ENCODE peak calls at places on chromosomes 13 and 19, in four cellular contexts. One of them, this sample, is unnamed.

GRCh38 chr13:67408823-67409222 is 178.7 kb upstream of the PCDH9 start:
- DNase-seq in ascending aorta: no peak
- DNase-seq in cardiac fibroblast: peak
- DNase-seq in kidney epithelial cell: no peak
- DNase-seq in this sample: peak

GRCh38 chr13:19158526-19158925 is 23.1 kb downstream of the TUBA3C start:
- DNase-seq in ascending aorta: no peak
- DNase-seq in cardiac fibroblast: no peak
- DNase-seq in kidney epithelial cell: no peak
- DNase-seq in this sample: no peak

GRCh38 chr19:57103573-57104277 is 16.1 kb upstream of the USP29 start:
- DNase-seq in ascending aorta: no peak
- DNase-seq in cardiac fibroblast: peak
- DNase-seq in kidney epithelial cell: no peak
- DNase-seq in this sample: no peak

GRCh38 chr19:43809762-43810696 is 7.8 kb upstream of the LYPD5 start:
- DNase-seq in ascending aorta: no peak
- DNase-seq in cardiac fibroblast: peak
- DNase-seq in kidney epithelial cell: no peak
- DNase-seq in this sample: no peak

GRCh38 chr13:43663474-43664090 is 123.2 kb downstream of the ENOX1 start:
- DNase-seq in ascending aorta: no peak
- DNase-seq in cardiac fibroblast: peak
- DNase-seq in kidney epithelial cell: no peak
- DNase-seq in this sample: no peak

GRCh38 chr19:3670796-3671679 is 29.2 kb downstream of the PIP5K1C start:
- DNase-seq in ascending aorta: peak
- DNase-seq in cardiac fibroblast: peak
- DNase-seq in kidney epithelial cell: no peak
- DNase-seq in this sample: no peak

GRCh38 chr19:46574533-46574932 is 26.6 kb upstream of the CALM3 start:
- DNase-seq in ascending aorta: no peak
- DNase-seq in cardiac fibroblast: no peak
- DNase-seq in kidney epithelial cell: no peak
- DNase-seq in this sample: no peak

GRCh38 chr13:41780736-41781708 is 179.9 kb downstream of the VWA8 start:
- DNase-seq in ascending aorta: no peak
- DNase-seq in cardiac fibroblast: peak
- DNase-seq in kidney epithelial cell: no peak
- DNase-seq in this sample: peak

GRCh38 chr13:51453308-51453958 is 597 bp upstream of the INTS6 start:
- DNase-seq in ascending aorta: no peak
- DNase-seq in cardiac fibroblast: no peak
- DNase-seq in kidney epithelial cell: no peak
- DNase-seq in this sample: peak

GRCh38 chr19:31674503-31675186 is 325.4 kb upstream of the TSHZ3 start:
- DNase-seq in ascending aorta: no peak
- DNase-seq in cardiac fibroblast: peak
- DNase-seq in kidney epithelial cell: peak
- DNase-seq in this sample: no peak

GRCh38 chr13:29513002-29513980 is 82.2 kb downstream of the SLC7A1 start:
- DNase-seq in ascending aorta: no peak
- DNase-seq in cardiac fibroblast: no peak
- DNase-seq in kidney epithelial cell: no peak
- DNase-seq in this sample: no peak

GRCh38 chr13:24127116-24127631 is 33.3 kb upstream of the SPATA13 start:
- DNase-seq in ascending aorta: no peak
- DNase-seq in cardiac fibroblast: no peak
- DNase-seq in kidney epithelial cell: no peak
- DNase-seq in this sample: no peak

GRCh38 chr19:14073925-14074838 is 1.6 kb downstream of the MISP3 start:
- DNase-seq in ascending aorta: no peak
- DNase-seq in cardiac fibroblast: no peak
- DNase-seq in kidney epithelial cell: no peak
- DNase-seq in this sample: no peak

GRCh38 chr19:18204394-18205179 is 745 bp upstream of the RAB3A start:
- DNase-seq in ascending aorta: no peak
- DNase-seq in cardiac fibroblast: no peak
- DNase-seq in kidney epithelial cell: no peak
- DNase-seq in this sample: no peak

GRCh38 chr19:18205180-18205915 is 1.5 kb upstream of the RAB3A start:
- DNase-seq in ascending aorta: peak
- DNase-seq in cardiac fibroblast: peak
- DNase-seq in kidney epithelial cell: no peak
- DNase-seq in this sample: no peak

GRCh38 chr19:18202759-18203407 is 959 bp downstream of the RAB3A start:
- DNase-seq in ascending aorta: no peak
- DNase-seq in cardiac fibroblast: peak
- DNase-seq in kidney epithelial cell: no peak
- DNase-seq in this sample: no peak

GRCh38 chr19:18203863-18204393 is at the start of gene RAB3A:
- DNase-seq in ascending aorta: peak
- DNase-seq in cardiac fibroblast: peak
- DNase-seq in kidney epithelial cell: peak
- DNase-seq in this sample: peak

DNA sequence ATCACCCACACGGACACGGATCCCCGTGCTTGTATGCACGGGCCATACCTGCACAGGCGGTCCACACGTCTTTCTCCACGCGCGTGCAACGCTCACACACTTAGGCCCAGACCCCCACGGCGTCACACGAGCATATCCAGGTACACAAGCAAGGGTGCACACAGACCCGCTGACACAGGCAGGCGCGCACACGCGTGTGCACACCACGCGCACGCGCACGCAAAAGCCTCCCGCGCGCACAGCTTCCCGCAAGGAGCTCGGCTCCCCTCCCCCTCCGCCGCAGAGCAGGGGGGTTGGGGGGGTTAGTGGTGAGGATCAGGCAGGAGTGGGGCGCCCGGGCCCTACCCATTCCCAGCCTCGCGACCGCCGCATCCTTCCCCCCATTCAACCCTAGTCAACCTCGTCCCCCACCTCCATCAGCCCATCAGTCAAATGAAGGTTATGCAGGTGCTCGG is 407 bp downstream of the RAB3A start:
- DNase-seq in ascending aorta: no peak
- DNase-seq in cardiac fibroblast: peak
- DNase-seq in kidney epithelial cell: no peak
- DNase-seq in this sample: no peak
- TF ChIP-seq CTCF in ascending aorta: no peak
- TF ChIP-seq CTCF in cardiac fibroblast: no peak
- TF ChIP-seq CTCF in kidney epithelial cell: no peak
- TF ChIP-seq CTCF in this sample: no peak

GRCh38 chr19:9309139-9309973 is at the start of gene ZNF699:
- DNase-seq in ascending aorta: peak
- DNase-seq in cardiac fibroblast: peak
- DNase-seq in kidney epithelial cell: peak
- DNase-seq in this sample: peak
- H3K4me3 ChIP-seq in ascending aorta: peak
- H3K4me3 ChIP-seq in cardiac fibroblast: peak
- H3K4me3 ChIP-seq in kidney epithelial cell: peak
- H3K4me3 ChIP-seq in this sample: peak

GRCh38 chr13:102566513-102566912 is 30.3 kb upstream of the TPP2 start:
- DNase-seq in ascending aorta: no peak
- DNase-seq in cardiac fibroblast: no peak
- DNase-seq in kidney epithelial cell: no peak
- DNase-seq in this sample: no peak

GRCh38 chr13:102569488-102569887 is 27.3 kb upstream of the TPP2 start:
- DNase-seq in ascending aorta: no peak
- DNase-seq in cardiac fibroblast: peak
- DNase-seq in kidney epithelial cell: no peak
- DNase-seq in this sample: no peak

GRCh38 chr13:102567857-102568256 is 28.9 kb upstream of the TPP2 start:
- DNase-seq in ascending aorta: no peak
- DNase-seq in cardiac fibroblast: no peak
- DNase-seq in kidney epithelial cell: no peak
- DNase-seq in this sample: no peak

GRCh38 chr13:102571075-102571474 is 25.7 kb upstream of the TPP2 start:
- DNase-seq in ascending aorta: no peak
- DNase-seq in cardiac fibroblast: no peak
- DNase-seq in kidney epithelial cell: no peak
- DNase-seq in this sample: no peak
- TF ChIP-seq CTCF in ascending aorta: no peak
- TF ChIP-seq CTCF in cardiac fibroblast: no peak
- TF ChIP-seq CTCF in kidney epithelial cell: no peak
- TF ChIP-seq CTCF in this sample: peak

GRCh38 chr13:94968757-94969086 is 256.4 kb upstream of the SOX21 start:
- DNase-seq in ascending aorta: no peak
- DNase-seq in cardiac fibroblast: no peak
- DNase-seq in kidney epithelial cell: no peak
- DNase-seq in this sample: no peak
- H3K4me3 ChIP-seq in ascending aorta: peak
- H3K4me3 ChIP-seq in cardiac fibroblast: peak
- H3K4me3 ChIP-seq in kidney epithelial cell: no peak
- H3K4me3 ChIP-seq in this sample: no peak

GRCh38 chr13:63614874-63615612 is 2199.4 kb upstream of the PCDH20 start:
- DNase-seq in ascending aorta: no peak
- DNase-seq in cardiac fibroblast: no peak
- DNase-seq in kidney epithelial cell: no peak
- DNase-seq in this sample: no peak
- TF ChIP-seq CTCF in ascending aorta: no peak
- TF ChIP-seq CTCF in cardiac fibroblast: no peak
- TF ChIP-seq CTCF in kidney epithelial cell: no peak
- TF ChIP-seq CTCF in this sample: no peak

GRCh38 chr13:99955747-99956472 is 15.7 kb downstream of the ZIC5 start:
- DNase-seq in ascending aorta: no peak
- DNase-seq in cardiac fibroblast: peak
- DNase-seq in kidney epithelial cell: no peak
- DNase-seq in this sample: no peak
- H3K4me3 ChIP-seq in ascending aorta: peak
- H3K4me3 ChIP-seq in cardiac fibroblast: peak
- H3K4me3 ChIP-seq in kidney epithelial cell: no peak
- H3K4me3 ChIP-seq in this sample: no peak

This sample was measured in epithelial cell of proximal tubule.